ENCODE peak calls at places on chromosome 14, in six cellular contexts. M is CD8-positive, alpha-beta T cell; P is MCF 10A; U is omental fat pad; Q is endodermal cell; O is CD14-positive monocyte. N is an unnamed sample.

GRCh38 chr14:62745496-62745895 is 299.8 kb downstream of the KCNH5 start:
- DNase-seq in M (no peak), P (no peak), U (no peak), Q (no peak), O (no peak), N (no peak)

GRCh38 chr14:48526307-48526706 is 850.9 kb upstream of the MDGA2 start:
- DNase-seq in M (no peak), P (no peak), U (no peak), Q (no peak), O (no peak), N (no peak)

GRCh38 chr14:69685217-69685616 is 73.8 kb downstream of the SUSD6 start:
- DNase-seq in M (no peak), P (peak), U (no peak), Q (no peak), O (no peak), N (no peak)

GRCh38 chr14:99273025-99273723 is 1.2 kb upstream of the BCL11B start:
- DNase-seq in M (no peak), P (peak), U (no peak), Q (peak), O (no peak), N (no peak)

GRCh38 chr14:68312884-68313725 is 479.8 kb downstream of the ZFP36L1 start:
- DNase-seq in M (no peak), P (no peak), U (no peak), Q (peak), O (no peak), N (no peak)

GRCh38 chr14:105240811-105241576 is 7.3 kb upstream of the BTBD6 start:
- DNase-seq in M (no peak), P (no peak), U (no peak), Q (no peak), O (no peak), N (no peak)

GRCh38 chr14:103296007-103296406 is 38.0 kb upstream of the EIF5 start:
- DNase-seq in M (no peak), P (peak), U (no peak), Q (no peak), O (peak), N (peak)

GRCh38 chr14:58501214-58501816 is 73.8 kb downstream of the KIAA0586 start:
- DNase-seq in M (no peak), P (peak), U (no peak), Q (no peak), O (no peak), N (peak)

GRCh38 chr14:58656671-58657411 is 19.1 kb downstream of the DACT1 start:
- DNase-seq in M (no peak), P (no peak), U (no peak), Q (no peak), O (no peak), N (no peak)

GRCh38 chr14:70753518-70753953 is 55.8 kb downstream of the MAP3K9 start:
- DNase-seq in M (no peak), P (no peak), U (no peak), Q (peak), O (no peak), N (no peak)

GRCh38 chr14:52363001-52363704 is 49.0 kb downstream of the PTGER2 start:
- DNase-seq in M (no peak), P (no peak), U (no peak), Q (no peak), O (no peak), N (no peak)

GRCh38 chr14:59228416-59228815 is 39.9 kb downstream of the DAAM1 start:
- DNase-seq in M (no peak), P (no peak), U (no peak), Q (no peak), O (no peak), N (peak)

GRCh38 chr14:104580961-104581360 is 1.4 kb downstream of the C14orf180 start:
- DNase-seq in M (no peak), P (peak), U (peak), Q (no peak), O (no peak), N (no peak)

GRCh38 chr14:55329999-55330710 is 58.9 kb downstream of the FBXO34 start:
- DNase-seq in M (no peak), P (peak), U (no peak), Q (no peak), O (no peak), N (peak)

GRCh38 chr14:100212476-100213333 is 26.2 kb upstream of the YY1 start:
- DNase-seq in M (no peak), P (no peak), U (no peak), Q (no peak), O (no peak), N (no peak)

GRCh38 chr14:104661086-104661485 is 28.3 kb upstream of the INF2 start:
- DNase-seq in M (no peak), P (no peak), U (no peak), Q (no peak), O (no peak), N (no peak)

GRCh38 chr14:26370118-26370517 is 227.7 kb downstream of the NOVA1 start:
- DNase-seq in M (no peak), P (no peak), U (no peak), Q (no peak), O (no peak), N (no peak)

GRCh38 chr14:55772521-55772920 is 192.5 kb downstream of the KTN1 start:
- DNase-seq in M (no peak), P (no peak), U (no peak), Q (no peak), O (no peak), N (no peak)

GRCh38 chr14:99264691-99265090 is 7.3 kb downstream of the BCL11B start:
- DNase-seq in M (no peak), P (no peak), U (no peak), Q (no peak), O (no peak), N (no peak)

GRCh38 chr14:23660290-23661226 is 24.4 kb downstream of the DHRS2 start:
- DNase-seq in M (no peak), P (no peak), U (no peak), Q (no peak), O (no peak), N (no peak)

GRCh38 chr14:33646692-33647260 is 304.1 kb downstream of the EGLN3 start:
- DNase-seq in M (no peak), P (peak), U (no peak), Q (no peak), O (no peak), N (peak)

DNA sequence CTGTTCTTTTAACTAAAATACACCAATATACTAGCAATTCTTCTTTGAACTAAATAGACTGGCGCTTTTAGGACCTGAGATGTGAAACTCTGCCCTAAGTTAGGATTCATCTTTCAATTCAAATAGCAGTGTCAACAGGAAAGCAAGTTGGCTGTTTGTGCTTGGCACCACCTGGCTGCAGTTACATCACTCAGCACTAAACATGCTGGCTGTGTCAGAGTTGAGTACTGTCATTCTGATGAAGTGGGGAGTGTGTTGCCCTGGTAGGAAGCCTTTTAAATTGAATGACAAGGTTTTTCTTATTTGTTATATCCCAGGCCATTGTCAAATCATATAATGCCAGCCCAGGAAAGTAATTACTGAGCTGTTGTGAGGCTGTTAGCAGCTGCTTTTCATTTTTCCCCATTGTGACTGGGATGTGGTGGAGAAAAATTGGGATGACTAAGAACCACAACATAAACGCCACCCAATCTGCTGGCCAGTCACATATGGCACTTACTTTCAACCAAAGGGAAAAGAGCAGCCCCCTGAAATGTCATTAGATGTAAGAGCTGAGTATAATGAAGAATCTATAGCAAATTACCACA is 106.5 kb upstream of the PRKD1 start:
- DNase-seq in M (no peak), P (peak), U (no peak), Q (peak), O (no peak), N (no peak)
- TF ChIP-seq CTCF in M (no peak), P (no peak), U (no peak), Q (peak), O (no peak), N (no peak)

DNA sequence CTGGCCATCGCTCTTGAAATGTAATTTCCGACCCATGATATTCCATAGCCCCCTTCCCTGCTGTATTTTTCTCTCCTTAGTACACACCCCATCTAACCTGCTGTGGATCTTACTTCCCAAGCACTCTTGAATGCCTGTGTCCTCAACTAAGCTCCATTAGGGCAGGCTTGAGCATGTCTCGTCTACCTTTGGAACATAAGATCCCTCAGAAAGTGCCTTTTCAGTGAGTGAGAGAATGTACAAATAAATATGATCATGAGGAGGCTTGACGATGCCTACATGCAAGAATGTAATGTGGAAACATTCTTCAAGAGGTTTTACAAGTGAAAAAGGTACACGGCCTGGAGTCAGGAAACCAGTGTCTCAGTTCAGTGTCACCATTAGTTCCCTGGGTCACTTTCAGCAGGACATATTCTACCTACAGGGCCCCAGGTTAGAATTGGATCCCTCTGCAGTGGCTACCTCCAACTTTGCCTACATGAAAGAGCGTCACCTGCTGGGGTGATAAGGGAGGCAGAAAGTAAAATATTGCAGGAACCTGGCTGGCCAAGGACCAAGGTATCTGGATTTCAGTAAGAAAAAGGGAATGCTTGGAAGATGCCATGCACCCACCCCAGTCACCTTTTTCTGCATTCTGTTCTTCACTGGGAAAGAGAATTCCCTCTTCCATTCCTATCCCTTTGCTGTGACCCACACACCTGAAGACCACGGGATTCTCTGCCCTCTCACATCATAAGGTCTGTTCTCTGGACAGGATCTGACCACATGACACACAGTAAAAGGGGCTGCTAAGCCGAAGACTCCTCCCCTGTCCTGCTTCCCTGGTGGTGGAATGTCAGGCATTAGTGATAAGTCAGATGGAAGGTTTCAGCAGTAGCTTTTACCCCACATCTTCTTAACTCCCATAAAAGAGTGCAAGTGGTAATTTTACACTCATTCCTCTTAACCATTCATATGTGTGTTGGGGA is 24.6 kb upstream of the SERPINA1 start:
- DNase-seq in M (no peak), P (peak), U (no peak), Q (peak), O (no peak), N (no peak)
- TF ChIP-seq CTCF in M (no peak), P (peak), U (no peak), Q (peak), O (peak), N (peak)

DNA sequence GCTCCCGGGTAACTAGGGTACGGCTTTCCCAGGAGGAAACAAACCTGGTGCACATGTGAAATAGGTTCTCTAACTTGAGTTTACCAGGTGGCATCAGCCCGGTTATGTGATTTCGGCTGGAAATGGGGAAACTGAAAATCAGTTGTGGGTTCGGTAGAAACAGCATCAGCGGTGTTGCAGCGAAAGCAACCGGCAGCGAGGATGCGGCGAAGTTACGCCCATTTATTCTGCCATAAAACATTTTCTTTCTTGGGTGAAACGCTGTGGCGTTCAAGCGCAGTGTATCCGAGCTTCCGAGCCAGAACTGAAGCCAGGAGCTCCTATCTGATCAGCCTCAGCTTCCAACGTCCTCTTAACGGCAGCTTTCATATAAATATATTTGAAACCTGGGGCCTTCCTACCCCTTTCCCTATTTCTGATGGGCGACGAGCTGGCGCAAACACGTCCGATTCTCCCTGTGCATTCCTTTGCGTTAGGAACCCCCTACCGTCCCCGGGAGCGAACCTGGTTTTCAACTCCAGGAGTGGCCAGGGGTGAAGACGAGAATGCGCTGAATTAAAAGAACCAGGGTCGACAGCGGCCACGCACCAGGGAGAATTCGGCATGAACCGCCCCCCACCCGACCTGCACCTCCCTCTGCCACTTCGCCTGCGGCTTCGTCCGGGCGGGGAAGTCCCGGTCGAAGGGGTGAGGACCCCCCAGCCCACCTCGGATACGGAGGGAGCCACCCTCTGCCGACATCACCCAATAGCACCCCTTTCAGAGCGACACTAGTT is 1.6 kb downstream of the DPF3 start:
- DNase-seq in M (no peak), P (no peak), U (no peak), Q (peak), O (no peak), N (peak)
- TF ChIP-seq CTCF in M (no peak), P (no peak), U (no peak), Q (peak), O (no peak), N (no peak)

GRCh38 chr14:64745511-64746041 is 41.4 kb downstream of the PLEKHG3 start:
- DNase-seq in M (no peak), P (no peak), U (no peak), Q (peak), O (no peak), N (peak)
- TF ChIP-seq CTCF in M (no peak), P (no peak), U (no peak), Q (peak), O (no peak), N (no peak)

GRCh38 chr14:72104011-72104613 is 171.9 kb downstream of the RGS6 start:
- DNase-seq in M (no peak), P (peak), U (no peak), Q (peak), O (no peak), N (no peak)
- TF ChIP-seq CTCF in M (peak), P (peak), U (no peak), Q (peak), O (peak), N (peak)

GRCh38 chr14:61435563-61436337 is 114.4 kb downstream of the PRKCH start:
- DNase-seq in M (no peak), P (no peak), U (no peak), Q (no peak), O (no peak), N (no peak)
- TF ChIP-seq CTCF in M (no peak), P (no peak), U (no peak), Q (no peak), O (no peak), N (no peak)

GRCh38 chr14:77547512-77547911 is 48.9 kb upstream of the ISM2 start:
- DNase-seq in M (no peak), P (no peak), U (no peak), Q (peak), O (no peak), N (no peak)
- TF ChIP-seq CTCF in M (no peak), P (peak), U (no peak), Q (peak), O (peak), N (peak)

GRCh38 chr14:101480747-101481530 is 80.4 kb upstream of the DIO3 start:
- DNase-seq in M (no peak), P (peak), U (peak), Q (peak), O (peak), N (peak)
- TF ChIP-seq CTCF in M (no peak), P (no peak), U (no peak), Q (no peak), O (no peak), N (no peak)

N was measured in HFFc6.